ENCODE peak calls at places on chromosomes 11 and 22, in eight cellular contexts. L is HFF-Myc; O is ureter; M is substantia nigra; G is trophoblast cell; A is activated CD4-positive, alpha-beta memory T cell treated with anti-CD3 and anti-CD28 coated beads for 36 hours; P is CD4-positive, CD25-positive, alpha-beta regulatory T cell; N is AG04450. Z is an unnamed sample.

GRCh38 chr22:30675436-30675835 is 7.8 kb upstream of the DUSP18 start:
- DNase-seq in L (no peak), O (no peak), M (no peak), G (no peak), A (no peak), P (no peak), N (no peak), Z (no peak)

GRCh38 chr11:75563978-75564552 is 2.0 kb downstream of the SERPINH1 start:
- DNase-seq in L (peak), O (peak), M (peak), G (peak), A (no peak), P (no peak), N (peak), Z (no peak)

GRCh38 chr11:77141034-77141433 is 13.0 kb downstream of the MYO7A start:
- DNase-seq in L (no peak), O (no peak), M (no peak), G (no peak), A (peak), P (no peak), N (peak), Z (no peak)

GRCh38 chr11:7332962-7333361 is 81.3 kb downstream of the SYT9 start:
- DNase-seq in L (no peak), O (no peak), M (no peak), G (no peak), A (no peak), P (no peak), N (no peak), Z (no peak)

GRCh38 chr11:108003623-108004022 is 5.1 kb upstream of the CUL5 start:
- DNase-seq in L (no peak), O (no peak), M (no peak), G (no peak), A (no peak), P (no peak), N (no peak), Z (no peak)

GRCh38 chr11:11982975-11983374 is 25.5 kb downstream of the DKK3 start:
- DNase-seq in L (no peak), O (no peak), M (no peak), G (no peak), A (no peak), P (no peak), N (no peak), Z (no peak)

GRCh38 chr11:72456651-72457050 is 22.3 kb upstream of the CLPB start:
- DNase-seq in L (no peak), O (no peak), M (no peak), G (no peak), A (no peak), P (no peak), N (no peak), Z (no peak)

GRCh38 chr11:119717839-119718534 is 11.0 kb downstream of the NECTIN1 start:
- DNase-seq in L (no peak), O (no peak), M (no peak), G (no peak), A (no peak), P (no peak), N (no peak), Z (no peak)

GRCh38 chr11:130478204-130478701 is 29.8 kb downstream of the ADAMTS15 start:
- DNase-seq in L (peak), O (peak), M (no peak), G (peak), A (no peak), P (no peak), N (peak), Z (no peak)

GRCh38 chr11:114448749-114449484 is 9.7 kb downstream of the REXO2 start:
- DNase-seq in L (no peak), O (no peak), M (no peak), G (no peak), A (no peak), P (no peak), N (no peak), Z (no peak)

GRCh38 chr11:107799245-107799859 is 59.2 kb downstream of the SLC35F2 start:
- DNase-seq in L (peak), O (peak), M (peak), G (peak), A (peak), P (peak), N (peak), Z (peak)

GRCh38 chr11:72722050-72722748 is 30.0 kb downstream of the ARAP1 start:
- DNase-seq in L (peak), O (peak), M (peak), G (peak), A (peak), P (peak), N (peak), Z (peak)

GRCh38 chr22:40732996-40733292 is 53.7 kb downstream of the MCHR1 start:
- DNase-seq in L (no peak), O (no peak), M (no peak), G (no peak), A (no peak), P (no peak), N (no peak), Z (no peak)

GRCh38 chr11:7527029-7527428 is 13.2 kb downstream of the PPFIBP2 start:
- DNase-seq in L (no peak), O (no peak), M (no peak), G (no peak), A (peak), P (no peak), N (no peak), Z (no peak)

GRCh38 chr22:28505416-28506156 is 174.1 kb downstream of the TTC28 start:
- DNase-seq in L (no peak), O (no peak), M (no peak), G (no peak), A (no peak), P (no peak), N (no peak), Z (no peak)

GRCh38 chr22:46617250-46618103 is 2.7 kb upstream of the GRAMD4 start:
- DNase-seq in L (no peak), O (no peak), M (no peak), G (no peak), A (no peak), P (no peak), N (no peak), Z (no peak)

GRCh38 chr11:70085815-70086769 is 8.0 kb downstream of the ANO1 start:
- DNase-seq in L (no peak), O (no peak), M (no peak), G (no peak), A (no peak), P (no peak), N (no peak), Z (no peak)

GRCh38 chr22:37906364-37907008 is 389 bp downstream of the MICALL1 start:
- DNase-seq in L (no peak), O (no peak), M (no peak), G (no peak), A (peak), P (peak), N (no peak), Z (peak)

GRCh38 chr22:48881326-48881980 is 946.2 kb downstream of the BRD1 start:
- DNase-seq in L (no peak), O (no peak), M (no peak), G (no peak), A (no peak), P (no peak), N (no peak), Z (no peak)

GRCh38 chr11:66312549-66313320 is 4.1 kb downstream of the CD248 start:
- DNase-seq in L (peak), O (peak), M (peak), G (peak), A (peak), P (peak), N (peak), Z (peak)

GRCh38 chr11:118099838-118100570 is 13.2 kb upstream of the SMIM35 start:
- DNase-seq in L (no peak), O (no peak), M (no peak), G (no peak), A (no peak), P (no peak), N (no peak), Z (no peak)

GRCh38 chr11:10158461-10158860 is 135.6 kb downstream of the SBF2 start:
- DNase-seq in L (no peak), O (no peak), M (no peak), G (no peak), A (no peak), P (no peak), N (no peak), Z (no peak)

GRCh38 chr11:104843150-104843837 is 55.0 kb downstream of the CASP12 start:
- DNase-seq in L (no peak), O (no peak), M (no peak), G (no peak), A (no peak), P (no peak), N (no peak), Z (no peak)